ENCODE peak calls at places on chromosomes 12 and 14, in eight cellular contexts. X is body of pancreas; F is sigmoid colon; T is stomach; Y is CD8-positive, alpha-beta T cell; L is neuronal stem cell; Q is adrenal gland; G is H1. N is an unnamed sample.

GRCh38 chr12:6612247-6612646 is 5.1 kb upstream of the CHD4 start:
- DNase-seq in X (no peak), F (no peak), T (no peak), Y (peak; percentile 72), L (no peak), Q (no peak), G (no peak), N (no peak)

GRCh38 chr12:67042697-67043131 is 226.4 kb upstream of the CAND1 start:
- DNase-seq in X (no peak), F (no peak), T (no peak), Y (no peak), L (no peak), Q (peak; percentile 60), G (no peak), N (no peak)

GRCh38 chr14:49659526-49660455 is 24.7 kb upstream of the DNAAF2 start:
- DNase-seq in X (no peak), F (no peak), T (no peak), Y (no peak), L (no peak), Q (no peak), G (no peak), N (no peak)

GRCh38 chr12:12008232-12008850 is 62.4 kb upstream of the BCL2L14 start:
- DNase-seq in X (no peak), F (no peak), T (no peak), Y (peak; percentile 48), L (no peak), Q (no peak), G (peak; percentile 73), N (peak; percentile 37)

GRCh38 chr12:4134434-4134762 is 139.2 kb upstream of the CCND2 start:
- DNase-seq in X (no peak), F (no peak), T (no peak), Y (no peak), L (no peak), Q (no peak), G (no peak), N (no peak)

GRCh38 chr12:11891350-11892064 is 179.2 kb upstream of the BCL2L14 start:
- DNase-seq in X (no peak), F (no peak), T (no peak), Y (no peak), L (no peak), Q (no peak), G (no peak), N (no peak)

GRCh38 chr14:41605550-41606248 is 977 bp upstream of the LRFN5 start:
- DNase-seq in X (no peak), F (peak; percentile 62), T (no peak), Y (no peak), L (peak; percentile 62), Q (peak; percentile 52), G (peak; percentile 82), N (no peak)

GRCh38 chr12:15208140-15208539 is 13.1 kb downstream of the RERG start:
- DNase-seq in X (no peak), F (no peak), T (no peak), Y (no peak), L (no peak), Q (no peak), G (no peak), N (no peak)

GRCh38 chr12:19938031-19938430 is 430.3 kb upstream of the PDE3A start:
- DNase-seq in X (no peak), F (no peak), T (no peak), Y (no peak), L (no peak), Q (no peak), G (no peak), N (no peak)

DNA sequence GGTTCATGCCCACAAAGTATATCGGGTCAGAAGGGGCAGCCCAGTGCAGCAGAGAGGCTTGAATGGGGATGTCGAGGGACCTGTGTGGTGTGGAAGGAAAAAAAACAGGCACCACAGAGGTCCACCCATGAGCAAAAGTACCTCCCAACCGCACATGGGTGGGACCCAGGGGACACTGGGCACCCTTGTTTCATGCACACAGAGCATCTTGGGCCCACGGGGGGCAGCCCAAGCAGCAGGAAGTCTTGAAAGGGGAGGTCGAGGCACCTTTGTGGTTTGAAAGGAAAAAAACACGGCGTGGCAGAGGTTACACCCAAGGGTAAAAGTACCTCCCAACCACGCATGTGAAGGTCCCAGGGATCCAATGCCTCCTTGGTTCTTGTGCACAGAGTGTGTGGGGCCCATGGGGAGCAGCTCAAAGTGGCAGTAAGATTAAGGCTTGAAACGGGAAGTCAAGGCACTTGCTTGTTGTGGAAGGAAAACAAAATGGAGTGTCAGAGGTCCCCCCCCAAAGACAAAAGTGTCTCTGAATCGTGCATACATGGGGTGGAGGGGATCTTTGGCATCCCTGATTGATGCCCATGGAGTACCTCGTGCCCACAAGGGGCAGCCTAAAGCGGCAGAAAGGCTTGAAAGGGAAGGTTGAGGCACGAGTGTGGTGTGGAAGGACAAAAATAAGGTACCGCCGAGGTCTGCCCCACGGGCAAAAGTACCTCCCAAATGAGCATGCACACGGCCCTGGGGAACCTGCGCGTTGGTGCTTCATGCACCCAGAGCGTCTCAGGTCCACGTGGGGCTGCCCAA is 575.5 kb downstream of the ALG10 start:
- DNase-seq in X (no peak), F (peak; percentile 28), T (peak; percentile 19), Y (no peak), L (no peak), Q (no peak), G (no peak), N (no peak)
- H3K9me3 ChIP-seq in X (no peaks in the 10 kb centered on the region), F (peaks cover 32% of the 10 kb centered on the region), T (peaks cover 42% of the 10 kb centered on the region), Y (no peaks in the 10 kb centered on the region), L (peaks cover 5% of the 10 kb centered on the region), Q (no peaks in the 10 kb centered on the region), G (peaks cover 84% of the 10 kb centered on the region), N (peaks cover 5% of the 10 kb centered on the region)

GRCh38 chr14:62357362-62357761 is 595.1 kb downstream of the SNAPC1 start:
- DNase-seq in X (no peak), F (no peak), T (no peak), Y (no peak), L (no peak), Q (no peak), G (no peak), N (no peak)
- H3K9me3 ChIP-seq in X (no peaks in the 10 kb centered on the region), F (peaks cover 7% of the 10 kb centered on the region), T (no peaks in the 10 kb centered on the region), Y (peaks cover 4% of the 10 kb centered on the region), L (no peaks in the 10 kb centered on the region), Q (no peaks in the 10 kb centered on the region), G (peaks cover 11% of the 10 kb centered on the region), N (peaks cover 5% of the 10 kb centered on the region)

GRCh38 chr14:43003845-43004244 is 1397.2 kb downstream of the LRFN5 start:
- DNase-seq in X (no peak), F (no peak), T (no peak), Y (no peak), L (no peak), Q (no peak), G (no peak), N (no peak)
- H3K9me3 ChIP-seq in X (no peaks in the 10 kb centered on the region), F (peaks cover 14% of the 10 kb centered on the region), T (peaks cover 6% of the 10 kb centered on the region), Y (no peaks in the 10 kb centered on the region), L (peaks cover 11% of the 10 kb centered on the region), Q (no peaks in the 10 kb centered on the region), G (peaks cover 38% of the 10 kb centered on the region), N (no peaks in the 10 kb centered on the region)

GRCh38 chr12:32106153-32106516 is 512 bp upstream of the BICD1 start:
- DNase-seq in X (no peak), F (no peak), T (no peak), Y (no peak), L (no peak), Q (no peak), G (no peak), N (no peak)
- H3K9me3 ChIP-seq in X (no peaks in the 10 kb centered on the region), F (no peaks in the 10 kb centered on the region), T (no peaks in the 10 kb centered on the region), Y (no peaks in the 10 kb centered on the region), L (no peaks in the 10 kb centered on the region), Q (no peaks in the 10 kb centered on the region), G (no peaks in the 10 kb centered on the region), N (no peaks in the 10 kb centered on the region)

GRCh38 chr14:26855051-26855753 is 257.4 kb upstream of the NOVA1 start:
- DNase-seq in X (no peak), F (no peak), T (no peak), Y (no peak), L (no peak), Q (no peak), G (no peak), N (no peak)

GRCh38 chr14:26846388-26846787 is 248.6 kb upstream of the NOVA1 start:
- DNase-seq in X (no peak), F (no peak), T (no peak), Y (no peak), L (no peak), Q (no peak), G (no peak), N (no peak)

GRCh38 chr14:26851793-26852192 is 254.0 kb upstream of the NOVA1 start:
- DNase-seq in X (no peak), F (no peak), T (no peak), Y (no peak), L (no peak), Q (no peak), G (no peak), N (no peak)

GRCh38 chr14:26845106-26845818 is 247.4 kb upstream of the NOVA1 start:
- DNase-seq in X (no peak), F (no peak), T (no peak), Y (no peak), L (no peak), Q (no peak), G (no peak), N (no peak)

GRCh38 chr14:26849514-26849913 is 251.7 kb upstream of the NOVA1 start:
- DNase-seq in X (no peak), F (no peak), T (no peak), Y (no peak), L (no peak), Q (no peak), G (no peak), N (no peak)
- H3K9me3 ChIP-seq in X (no peaks in the 10 kb centered on the region), F (peaks cover 3% of the 10 kb centered on the region), T (no peaks in the 10 kb centered on the region), Y (no peaks in the 10 kb centered on the region), L (no peaks in the 10 kb centered on the region), Q (no peaks in the 10 kb centered on the region), G (no peaks in the 10 kb centered on the region), N (no peaks in the 10 kb centered on the region)